ENCODE peak calls at places on chromosome 10, in eight cellular contexts. One of them, this sample, is unnamed.

GRCh38 chr10:124351481-124352220 is 67.1 kb downstream of the OAT start:
- DNase-seq in brain microvascular endothelial cell: no peak
- DNase-seq in fibroblast of lung: no peak
- DNase-seq in CD8-positive, alpha-beta T cell: no peak
- DNase-seq in spleen: peak; percentile 70
- DNase-seq in lung: no peak
- DNase-seq in HFF-Myc: no peak
- DNase-seq in AG10803: no peak
- DNase-seq in this sample: no peak

GRCh38 chr10:119772347-119772746 is 46.5 kb downstream of the INPP5F start:
- DNase-seq in brain microvascular endothelial cell: no peak
- DNase-seq in fibroblast of lung: no peak
- DNase-seq in CD8-positive, alpha-beta T cell: no peak
- DNase-seq in spleen: no peak
- DNase-seq in lung: no peak
- DNase-seq in HFF-Myc: no peak
- DNase-seq in AG10803: no peak
- DNase-seq in this sample: no peak

GRCh38 chr10:24552346-24553016 is 171.2 kb downstream of the ARHGAP21 start:
- DNase-seq in brain microvascular endothelial cell: no peak
- DNase-seq in fibroblast of lung: no peak
- DNase-seq in CD8-positive, alpha-beta T cell: no peak
- DNase-seq in spleen: no peak
- DNase-seq in lung: peak; percentile 46
- DNase-seq in HFF-Myc: no peak
- DNase-seq in AG10803: no peak
- DNase-seq in this sample: no peak

GRCh38 chr10:108632044-108632443 is 1291.3 kb downstream of the XPNPEP1 start:
- DNase-seq in brain microvascular endothelial cell: no peak
- DNase-seq in fibroblast of lung: no peak
- DNase-seq in CD8-positive, alpha-beta T cell: no peak
- DNase-seq in spleen: no peak
- DNase-seq in lung: no peak
- DNase-seq in HFF-Myc: no peak
- DNase-seq in AG10803: no peak
- DNase-seq in this sample: peak; percentile 9

GRCh38 chr10:92177546-92177945 is 113.3 kb downstream of the CPEB3 start:
- DNase-seq in brain microvascular endothelial cell: no peak
- DNase-seq in fibroblast of lung: no peak
- DNase-seq in CD8-positive, alpha-beta T cell: no peak
- DNase-seq in spleen: no peak
- DNase-seq in lung: no peak
- DNase-seq in HFF-Myc: no peak
- DNase-seq in AG10803: no peak
- DNase-seq in this sample: no peak

GRCh38 chr10:77746313-77746712 is 108.7 kb upstream of the KCNMA1 start:
- DNase-seq in brain microvascular endothelial cell: peak; percentile 83
- DNase-seq in fibroblast of lung: peak; percentile 72
- DNase-seq in CD8-positive, alpha-beta T cell: no peak
- DNase-seq in spleen: no peak
- DNase-seq in lung: no peak
- DNase-seq in HFF-Myc: no peak
- DNase-seq in AG10803: peak; percentile 54
- DNase-seq in this sample: peak; percentile 90

GRCh38 chr10:992523-993340 is 4.5 kb downstream of the GTPBP4 start:
- DNase-seq in brain microvascular endothelial cell: no peak
- DNase-seq in fibroblast of lung: no peak
- DNase-seq in CD8-positive, alpha-beta T cell: no peak
- DNase-seq in spleen: no peak
- DNase-seq in lung: no peak
- DNase-seq in HFF-Myc: no peak
- DNase-seq in AG10803: no peak
- DNase-seq in this sample: peak; percentile 57

GRCh38 chr10:132164801-132165278 is 21.9 kb upstream of the DPYSL4 start:
- DNase-seq in brain microvascular endothelial cell: no peak
- DNase-seq in fibroblast of lung: no peak
- DNase-seq in CD8-positive, alpha-beta T cell: no peak
- DNase-seq in spleen: peak; percentile 69
- DNase-seq in lung: no peak
- DNase-seq in HFF-Myc: no peak
- DNase-seq in AG10803: no peak
- DNase-seq in this sample: no peak

GRCh38 chr10:26801274-26801673 is 59.5 kb downstream of the ABI1 start:
- DNase-seq in brain microvascular endothelial cell: no peak
- DNase-seq in fibroblast of lung: no peak
- DNase-seq in CD8-positive, alpha-beta T cell: no peak
- DNase-seq in spleen: no peak
- DNase-seq in lung: no peak
- DNase-seq in HFF-Myc: no peak
- DNase-seq in AG10803: no peak
- DNase-seq in this sample: no peak

GRCh38 chr10:3987142-3987974 is 202.3 kb upstream of the KLF6 start:
- DNase-seq in brain microvascular endothelial cell: no peak
- DNase-seq in fibroblast of lung: no peak
- DNase-seq in CD8-positive, alpha-beta T cell: no peak
- DNase-seq in spleen: no peak
- DNase-seq in lung: no peak
- DNase-seq in HFF-Myc: no peak
- DNase-seq in AG10803: peak; percentile 60
- DNase-seq in this sample: peak; percentile 52

GRCh38 chr10:119006451-119007210 is 22.9 kb upstream of the NANOS1 start:
- DNase-seq in brain microvascular endothelial cell: peak; percentile 99
- DNase-seq in fibroblast of lung: peak; percentile 99
- DNase-seq in CD8-positive, alpha-beta T cell: no peak
- DNase-seq in spleen: no peak
- DNase-seq in lung: peak; percentile 62
- DNase-seq in HFF-Myc: peak; percentile 79
- DNase-seq in AG10803: peak; percentile 97
- DNase-seq in this sample: peak; percentile 99

GRCh38 chr10:126496771-126497545 is 108.7 kb upstream of the ADAM12 start:
- DNase-seq in brain microvascular endothelial cell: no peak
- DNase-seq in fibroblast of lung: no peak
- DNase-seq in CD8-positive, alpha-beta T cell: no peak
- DNase-seq in spleen: no peak
- DNase-seq in lung: no peak
- DNase-seq in HFF-Myc: no peak
- DNase-seq in AG10803: no peak
- DNase-seq in this sample: no peak

GRCh38 chr10:126499744-126500143 is 111.5 kb upstream of the ADAM12 start:
- DNase-seq in brain microvascular endothelial cell: no peak
- DNase-seq in fibroblast of lung: no peak
- DNase-seq in CD8-positive, alpha-beta T cell: no peak
- DNase-seq in spleen: no peak
- DNase-seq in lung: no peak
- DNase-seq in HFF-Myc: no peak
- DNase-seq in AG10803: no peak
- DNase-seq in this sample: no peak

GRCh38 chr10:126500185-126500584 is 111.9 kb upstream of the ADAM12 start:
- DNase-seq in brain microvascular endothelial cell: no peak
- DNase-seq in fibroblast of lung: no peak
- DNase-seq in CD8-positive, alpha-beta T cell: no peak
- DNase-seq in spleen: no peak
- DNase-seq in lung: no peak
- DNase-seq in HFF-Myc: no peak
- DNase-seq in AG10803: no peak
- DNase-seq in this sample: no peak

GRCh38 chr10:126500866-126501265 is 112.6 kb upstream of the ADAM12 start:
- DNase-seq in brain microvascular endothelial cell: peak; percentile 35
- DNase-seq in fibroblast of lung: peak; percentile 66
- DNase-seq in CD8-positive, alpha-beta T cell: no peak
- DNase-seq in spleen: no peak
- DNase-seq in lung: no peak
- DNase-seq in HFF-Myc: peak; percentile 2
- DNase-seq in AG10803: peak; percentile 80
- DNase-seq in this sample: peak; percentile 46

GRCh38 chr10:126497672-126498071 is 109.4 kb upstream of the ADAM12 start:
- DNase-seq in brain microvascular endothelial cell: no peak
- DNase-seq in fibroblast of lung: no peak
- DNase-seq in CD8-positive, alpha-beta T cell: no peak
- DNase-seq in spleen: no peak
- DNase-seq in lung: no peak
- DNase-seq in HFF-Myc: no peak
- DNase-seq in AG10803: no peak
- DNase-seq in this sample: no peak
- TF ChIP-seq CTCF in brain microvascular endothelial cell: no peak
- TF ChIP-seq CTCF in fibroblast of lung: no peak
- TF ChIP-seq CTCF in CD8-positive, alpha-beta T cell: no peak
- TF ChIP-seq CTCF in spleen: no peak
- TF ChIP-seq CTCF in lung: no peak
- TF ChIP-seq CTCF in HFF-Myc: no peak
- TF ChIP-seq CTCF in AG10803: peak; percentile 14
- TF ChIP-seq CTCF in this sample: no peak

GRCh38 chr10:95963202-95963991 is 55.6 kb downstream of the CC2D2B start:
- DNase-seq in brain microvascular endothelial cell: no peak
- DNase-seq in fibroblast of lung: no peak
- DNase-seq in CD8-positive, alpha-beta T cell: no peak
- DNase-seq in spleen: no peak
- DNase-seq in lung: no peak
- DNase-seq in HFF-Myc: no peak
- DNase-seq in AG10803: no peak
- DNase-seq in this sample: no peak

GRCh38 chr10:95964786-95965185 is 57.0 kb downstream of the CC2D2B start:
- DNase-seq in brain microvascular endothelial cell: no peak
- DNase-seq in fibroblast of lung: peak; percentile 9
- DNase-seq in CD8-positive, alpha-beta T cell: no peak
- DNase-seq in spleen: no peak
- DNase-seq in lung: no peak
- DNase-seq in HFF-Myc: no peak
- DNase-seq in AG10803: peak; percentile 46
- DNase-seq in this sample: no peak

DNA sequence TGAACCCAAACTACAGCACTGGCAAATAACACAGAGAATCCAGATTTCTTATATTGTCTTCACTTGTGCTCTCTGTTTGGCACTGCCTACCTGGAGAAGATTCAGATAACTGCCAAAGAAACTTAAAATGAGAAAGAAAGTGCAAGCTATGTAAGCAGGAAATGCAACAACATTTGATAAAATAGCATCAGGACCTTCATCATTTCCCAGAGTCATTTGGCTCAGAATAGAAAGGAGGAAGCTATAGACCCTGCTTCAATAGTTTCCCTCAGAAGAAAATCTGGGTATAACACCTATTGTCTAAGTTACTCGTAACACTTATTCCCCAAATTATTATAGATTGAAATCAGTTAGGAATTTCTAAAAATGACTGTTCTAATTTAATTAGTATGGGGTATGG is 56.2 kb downstream of the CC2D2B start:
- DNase-seq in brain microvascular endothelial cell: no peak
- DNase-seq in fibroblast of lung: no peak
- DNase-seq in CD8-positive, alpha-beta T cell: no peak
- DNase-seq in spleen: no peak
- DNase-seq in lung: no peak
- DNase-seq in HFF-Myc: no peak
- DNase-seq in AG10803: no peak
- DNase-seq in this sample: no peak
- H3K4me3 ChIP-seq in brain microvascular endothelial cell: no peak overlapping the region
- H3K4me3 ChIP-seq in fibroblast of lung: no peak overlapping the region
- H3K4me3 ChIP-seq in CD8-positive, alpha-beta T cell: peak overlapping the region; percentile 2
- H3K4me3 ChIP-seq in spleen: no peak overlapping the region
- H3K4me3 ChIP-seq in lung: no peak overlapping the region
- H3K4me3 ChIP-seq in HFF-Myc: no peak overlapping the region
- H3K4me3 ChIP-seq in AG10803: no peak overlapping the region
- H3K4me3 ChIP-seq in this sample: no peak overlapping the region

GRCh38 chr10:113921571-113922370 is 67.3 kb downstream of the NHLRC2 start:
- DNase-seq in brain microvascular endothelial cell: no peak
- DNase-seq in fibroblast of lung: peak; percentile 14
- DNase-seq in CD8-positive, alpha-beta T cell: no peak
- DNase-seq in spleen: no peak
- DNase-seq in lung: no peak
- DNase-seq in HFF-Myc: no peak
- DNase-seq in AG10803: no peak
- DNase-seq in this sample: no peak

GRCh38 chr10:113924664-113925063 is 70.2 kb downstream of the NHLRC2 start:
- DNase-seq in brain microvascular endothelial cell: no peak
- DNase-seq in fibroblast of lung: no peak
- DNase-seq in CD8-positive, alpha-beta T cell: no peak
- DNase-seq in spleen: no peak
- DNase-seq in lung: no peak
- DNase-seq in HFF-Myc: no peak
- DNase-seq in AG10803: no peak
- DNase-seq in this sample: no peak

GRCh38 chr10:113920819-113921345 is 66.4 kb downstream of the NHLRC2 start:
- DNase-seq in brain microvascular endothelial cell: no peak
- DNase-seq in fibroblast of lung: no peak
- DNase-seq in CD8-positive, alpha-beta T cell: no peak
- DNase-seq in spleen: no peak
- DNase-seq in lung: no peak
- DNase-seq in HFF-Myc: no peak
- DNase-seq in AG10803: no peak
- DNase-seq in this sample: no peak

GRCh38 chr10:113924171-113924570 is 69.7 kb downstream of the NHLRC2 start:
- DNase-seq in brain microvascular endothelial cell: no peak
- DNase-seq in fibroblast of lung: no peak
- DNase-seq in CD8-positive, alpha-beta T cell: no peak
- DNase-seq in spleen: no peak
- DNase-seq in lung: no peak
- DNase-seq in HFF-Myc: no peak
- DNase-seq in AG10803: no peak
- DNase-seq in this sample: no peak

DNA sequence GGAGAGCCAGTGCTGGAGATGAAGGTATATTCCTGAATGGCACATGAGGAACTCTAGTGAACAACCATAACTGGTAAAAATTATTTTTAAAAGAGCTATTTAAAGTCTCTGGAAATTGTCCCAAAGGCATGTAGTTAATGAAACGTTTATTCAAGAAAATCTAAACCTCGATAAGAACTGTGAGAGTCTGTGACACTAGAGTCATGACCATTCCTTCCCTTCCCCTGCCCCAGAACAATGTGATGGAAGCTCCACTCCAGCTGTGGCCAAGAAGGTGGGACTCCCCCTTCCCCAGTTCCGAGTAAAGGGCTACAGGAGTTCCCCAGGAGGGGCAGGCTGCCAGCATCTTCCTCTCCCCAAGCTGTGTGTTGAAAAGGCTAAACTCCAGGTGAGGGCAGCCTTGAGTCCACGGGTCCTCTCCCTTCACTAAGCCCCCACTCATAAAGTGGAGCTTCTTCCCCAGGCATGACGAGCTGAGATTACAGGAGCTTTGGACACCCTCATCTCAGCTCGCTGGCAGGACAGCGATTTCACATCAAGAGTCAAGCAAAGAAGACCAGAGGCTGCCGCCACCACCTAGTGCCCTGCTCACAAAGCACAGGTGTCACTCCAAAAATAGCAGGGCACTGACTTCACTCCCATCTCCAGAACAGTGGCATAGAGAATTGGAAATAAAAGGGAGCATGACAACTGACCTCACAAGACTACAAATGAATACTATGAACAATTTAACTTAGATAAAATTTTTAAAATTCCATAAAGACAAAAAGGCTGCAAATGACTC is 68.5 kb downstream of the NHLRC2 start:
- DNase-seq in brain microvascular endothelial cell: no peak
- DNase-seq in fibroblast of lung: no peak
- DNase-seq in CD8-positive, alpha-beta T cell: no peak
- DNase-seq in spleen: no peak
- DNase-seq in lung: no peak
- DNase-seq in HFF-Myc: no peak
- DNase-seq in AG10803: no peak
- DNase-seq in this sample: no peak
- TF ChIP-seq CTCF in brain microvascular endothelial cell: peak; percentile 14
- TF ChIP-seq CTCF in fibroblast of lung: no peak
- TF ChIP-seq CTCF in CD8-positive, alpha-beta T cell: no peak
- TF ChIP-seq CTCF in spleen: no peak
- TF ChIP-seq CTCF in lung: no peak
- TF ChIP-seq CTCF in HFF-Myc: no peak
- TF ChIP-seq CTCF in AG10803: no peak
- TF ChIP-seq CTCF in this sample: no peak

GRCh38 chr10:6665847-6666246 is 85.8 kb upstream of the PRKCQ start:
- DNase-seq in brain microvascular endothelial cell: no peak
- DNase-seq in fibroblast of lung: no peak
- DNase-seq in CD8-positive, alpha-beta T cell: peak; percentile 23
- DNase-seq in spleen: no peak
- DNase-seq in lung: no peak
- DNase-seq in HFF-Myc: no peak
- DNase-seq in AG10803: no peak
- DNase-seq in this sample: no peak
- H3K4me3 ChIP-seq in brain microvascular endothelial cell: no peak overlapping the region
- H3K4me3 ChIP-seq in fibroblast of lung: no peak overlapping the region
- H3K4me3 ChIP-seq in CD8-positive, alpha-beta T cell: no peak overlapping the region
- H3K4me3 ChIP-seq in spleen: no peak overlapping the region
- H3K4me3 ChIP-seq in lung: no peak overlapping the region
- H3K4me3 ChIP-seq in HFF-Myc: no peak overlapping the region
- H3K4me3 ChIP-seq in AG10803: no peak overlapping the region
- H3K4me3 ChIP-seq in this sample: no peak overlapping the region